ENCODE peak calls at places on chromosomes 1 and 21, in six cellular contexts. One of them, this sample, is unnamed.

GRCh38 chr1:61013189-61013952 is 69.0 kb upstream of the NFIA start:
- DNase-seq in T-cell: no peak
- DNase-seq in heart right ventricle: no peak
- DNase-seq in NCI-H187: no peak
- DNase-seq in activated T-cell treated with anti-CD3 and anti-CD28 coated beads, Interleukin-2, amount 50 U/mL, for 72 hours: no peak
- DNase-seq in hepatic stellate cell: no peak
- DNase-seq in this sample: no peak

GRCh38 chr1:6508154-6508875 is 16.8 kb upstream of the PLEKHG5 start:
- DNase-seq in T-cell: no peak
- DNase-seq in heart right ventricle: peak
- DNase-seq in NCI-H187: no peak
- DNase-seq in activated T-cell treated with anti-CD3 and anti-CD28 coated beads, Interleukin-2, amount 50 U/mL, for 72 hours: no peak
- DNase-seq in hepatic stellate cell: no peak
- DNase-seq in this sample: no peak

GRCh38 chr1:225437710-225438437 is 10.0 kb upstream of the LBR start:
- DNase-seq in T-cell: no peak
- DNase-seq in heart right ventricle: no peak
- DNase-seq in NCI-H187: no peak
- DNase-seq in activated T-cell treated with anti-CD3 and anti-CD28 coated beads, Interleukin-2, amount 50 U/mL, for 72 hours: no peak
- DNase-seq in hepatic stellate cell: peak
- DNase-seq in this sample: no peak

GRCh38 chr1:229704157-229704556 is 78.1 kb downstream of the URB2 start:
- DNase-seq in T-cell: no peak
- DNase-seq in heart right ventricle: no peak
- DNase-seq in NCI-H187: no peak
- DNase-seq in activated T-cell treated with anti-CD3 and anti-CD28 coated beads, Interleukin-2, amount 50 U/mL, for 72 hours: no peak
- DNase-seq in hepatic stellate cell: no peak
- DNase-seq in this sample: no peak

GRCh38 chr1:156112276-156113137 is 2.0 kb upstream of the LMNA start:
- DNase-seq in T-cell: no peak
- DNase-seq in heart right ventricle: no peak
- DNase-seq in NCI-H187: no peak
- DNase-seq in activated T-cell treated with anti-CD3 and anti-CD28 coated beads, Interleukin-2, amount 50 U/mL, for 72 hours: no peak
- DNase-seq in hepatic stellate cell: no peak
- DNase-seq in this sample: no peak

GRCh38 chr1:59005491-59006308 is 221.9 kb upstream of the JUN start:
- DNase-seq in T-cell: no peak
- DNase-seq in heart right ventricle: no peak
- DNase-seq in NCI-H187: no peak
- DNase-seq in activated T-cell treated with anti-CD3 and anti-CD28 coated beads, Interleukin-2, amount 50 U/mL, for 72 hours: no peak
- DNase-seq in hepatic stellate cell: no peak
- DNase-seq in this sample: no peak

GRCh38 chr1:93275634-93276295 is 69.9 kb upstream of the DR1 start:
- DNase-seq in T-cell: no peak
- DNase-seq in heart right ventricle: no peak
- DNase-seq in NCI-H187: no peak
- DNase-seq in activated T-cell treated with anti-CD3 and anti-CD28 coated beads, Interleukin-2, amount 50 U/mL, for 72 hours: no peak
- DNase-seq in hepatic stellate cell: no peak
- DNase-seq in this sample: no peak

GRCh38 chr21:26546698-26547097 is 26.4 kb downstream of the CYYR1 start:
- DNase-seq in T-cell: no peak
- DNase-seq in heart right ventricle: peak
- DNase-seq in NCI-H187: no peak
- DNase-seq in activated T-cell treated with anti-CD3 and anti-CD28 coated beads, Interleukin-2, amount 50 U/mL, for 72 hours: no peak
- DNase-seq in hepatic stellate cell: no peak
- DNase-seq in this sample: no peak

GRCh38 chr1:110765640-110766335 is 91.0 kb upstream of the KCNA3 start:
- DNase-seq in T-cell: peak
- DNase-seq in heart right ventricle: no peak
- DNase-seq in NCI-H187: no peak
- DNase-seq in activated T-cell treated with anti-CD3 and anti-CD28 coated beads, Interleukin-2, amount 50 U/mL, for 72 hours: peak
- DNase-seq in hepatic stellate cell: peak
- DNase-seq in this sample: no peak

GRCh38 chr1:203046984-203047630 is 20.8 kb downstream of the PPFIA4 start:
- DNase-seq in T-cell: no peak
- DNase-seq in heart right ventricle: no peak
- DNase-seq in NCI-H187: no peak
- DNase-seq in activated T-cell treated with anti-CD3 and anti-CD28 coated beads, Interleukin-2, amount 50 U/mL, for 72 hours: no peak
- DNase-seq in hepatic stellate cell: peak
- DNase-seq in this sample: no peak

GRCh38 chr1:100147875-100148274 is 14.9 kb downstream of the TRMT13 start:
- DNase-seq in T-cell: no peak
- DNase-seq in heart right ventricle: no peak
- DNase-seq in NCI-H187: no peak
- DNase-seq in activated T-cell treated with anti-CD3 and anti-CD28 coated beads, Interleukin-2, amount 50 U/mL, for 72 hours: no peak
- DNase-seq in hepatic stellate cell: no peak
- DNase-seq in this sample: no peak

GRCh38 chr1:40385437-40386310 is 12.1 kb downstream of the SMAP2 start:
- DNase-seq in T-cell: peak
- DNase-seq in heart right ventricle: no peak
- DNase-seq in NCI-H187: no peak
- DNase-seq in activated T-cell treated with anti-CD3 and anti-CD28 coated beads, Interleukin-2, amount 50 U/mL, for 72 hours: peak
- DNase-seq in hepatic stellate cell: no peak
- DNase-seq in this sample: no peak